ENCODE peak calls at places on chromosome 18, in ten cellular contexts. C, H, F, E, J, M, Q, U, A and Z are unnamed samples.

GRCh38 chr18:3042337-3042736 is 29.4 kb upstream of the LPIN2 start:
- DNase-seq in J (no peak), H (no peak), F (no peak), U (no peak), A (no peak), E (no peak), C (no peak), Q (no peak), M (no peak), Z (no peak)

GRCh38 chr18:76801567-76802505 is 20.5 kb upstream of the ZNF236 start:
- DNase-seq in A (peak), Q (no peak), H (peak), M (no peak), F (no peak), C (peak), E (peak), J (peak), U (peak), Z (peak)

GRCh38 chr18:5963267-5963666 is 67.9 kb upstream of the TMEM200C start:
- DNase-seq in F (no peak), E (no peak), U (no peak), A (no peak), C (peak), M (no peak), H (no peak), J (no peak), Q (no peak), Z (no peak)

GRCh38 chr18:11115268-11115667 is 34.1 kb downstream of the PIEZO2 start:
- DNase-seq in C (no peak), M (no peak), H (no peak), A (no peak), J (no peak), Q (peak), U (no peak), E (no peak), F (no peak), Z (no peak)

GRCh38 chr18:55779711-55780590 is 192.0 kb upstream of the TCF4 start:
- DNase-seq in C (peak), A (peak), F (no peak), M (no peak), J (no peak), E (peak), U (no peak), H (no peak), Q (no peak), Z (no peak)

GRCh38 chr18:23237524-23238151 is 102.4 kb downstream of the CABLES1 start:
- DNase-seq in H (peak), A (peak), E (peak), Q (peak), C (peak), U (no peak), J (peak), M (no peak), F (no peak), Z (no peak)

GRCh38 chr18:76410660-76411417 is 84.2 kb downstream of the ZNF516 start:
- DNase-seq in F (no peak), C (no peak), Q (no peak), A (no peak), U (peak), E (no peak), M (no peak), H (no peak), J (no peak), Z (no peak)

GRCh38 chr18:58398648-58399398 is 230.1 kb downstream of the ALPK2 start:
- DNase-seq in H (no peak), A (no peak), J (no peak), C (peak), Q (no peak), F (no peak), M (no peak), U (no peak), E (no peak), Z (no peak)

GRCh38 chr18:13377496-13377895 is 158.9 kb downstream of the LDLRAD4 start:
- DNase-seq in A (no peak), M (no peak), Q (peak), C (no peak), J (peak), H (no peak), U (no peak), F (no peak), E (no peak), Z (no peak)

GRCh38 chr18:2411381-2411977 is 159.8 kb downstream of the METTL4 start:
- DNase-seq in C (no peak), F (no peak), A (no peak), U (no peak), H (no peak), E (peak), Q (peak), M (no peak), J (no peak), Z (no peak)

GRCh38 chr18:9173770-9174233 is 37.2 kb downstream of the ANKRD12 start:
- DNase-seq in J (no peak), Q (no peak), M (no peak), F (no peak), C (no peak), A (no peak), E (no peak), U (peak), H (no peak), Z (no peak)

GRCh38 chr18:68428026-68428425 is 286.9 kb downstream of the TMX3 start:
- DNase-seq in U (no peak), F (peak), E (peak), Q (peak), C (no peak), A (no peak), H (no peak), J (no peak), M (no peak), Z (peak)

GRCh38 chr18:13235981-13236380 is 17.4 kb downstream of the LDLRAD4 start:
- DNase-seq in J (no peak), C (no peak), H (no peak), E (no peak), Q (no peak), F (no peak), U (no peak), M (no peak), A (peak), Z (no peak)

GRCh38 chr18:44556296-44556695 is 124.4 kb upstream of the SETBP1 start:
- DNase-seq in C (no peak), E (no peak), F (no peak), U (no peak), M (no peak), Q (no peak), A (no peak), H (no peak), J (no peak), Z (no peak)

GRCh38 chr18:44552706-44553105 is 128.0 kb upstream of the SETBP1 start:
- DNase-seq in U (no peak), F (no peak), H (no peak), A (no peak), M (no peak), J (no peak), Q (no peak), C (no peak), E (no peak), Z (no peak)

GRCh38 chr18:44557626-44558151 is 123.0 kb upstream of the SETBP1 start:
- DNase-seq in E (peak), A (no peak), M (no peak), C (no peak), H (no peak), Q (no peak), U (no peak), F (no peak), J (no peak), Z (no peak)
- TF ChIP-seq CTCF in E (no peak), A (no peak), M (no peak), C (no peak), H (no peak), Q (no peak), U (no peak), F (no peak), J (no peak), Z (no peak)

GRCh38 chr18:50662177-50662576 is 102.3 kb downstream of the MAPK4 start:
- DNase-seq in E (peak), U (peak), Q (no peak), H (no peak), A (no peak), F (no peak), J (no peak), M (peak), C (no peak), Z (no peak)
- TF ChIP-seq CTCF in E (peak), U (peak), Q (peak), H (no peak), A (no peak), F (peak), J (no peak), M (peak), C (no peak), Z (peak)

GRCh38 chr18:48418409-48419267 is 9.5 kb upstream of the ZBTB7C start:
- DNase-seq in C (peak), A (no peak), H (no peak), M (no peak), E (no peak), F (no peak), J (no peak), Q (no peak), U (no peak), Z (no peak)

GRCh38 chr18:48419268-48420022 is 10.3 kb upstream of the ZBTB7C start:
- DNase-seq in F (no peak), C (no peak), E (no peak), J (no peak), A (no peak), Q (no peak), H (no peak), M (no peak), U (no peak), Z (no peak)

GRCh38 chr18:48412339-48412929 is 3.3 kb upstream of the ZBTB7C start:
- DNase-seq in Q (no peak), C (no peak), M (peak), U (peak), A (no peak), E (peak), J (no peak), F (no peak), H (no peak), Z (peak)

GRCh38 chr18:48422947-48423378 is 13.8 kb upstream of the ZBTB7C start:
- DNase-seq in C (no peak), F (no peak), Q (no peak), A (no peak), M (no peak), H (no peak), J (no peak), U (no peak), E (no peak), Z (no peak)

GRCh38 chr18:48418000-48418399 is 8.8 kb upstream of the ZBTB7C start:
- DNase-seq in Q (no peak), E (no peak), A (no peak), U (peak), C (no peak), M (no peak), J (no peak), F (no peak), H (no peak), Z (no peak)
- TF ChIP-seq CTCF in Q (no peak), E (no peak), A (no peak), U (no peak), C (no peak), M (no peak), J (no peak), F (no peak), H (no peak), Z (no peak)

GRCh38 chr18:70233974-70234373 is 28.5 kb upstream of the RTTN start:
- DNase-seq in A (no peak), H (no peak), U (no peak), E (no peak), F (no peak), C (no peak), Q (no peak), J (no peak), M (no peak), Z (no peak)

GRCh38 chr18:70235478-70235877 is 30.0 kb upstream of the RTTN start:
- DNase-seq in M (no peak), Q (no peak), H (no peak), F (no peak), E (no peak), J (no peak), A (no peak), C (no peak), U (no peak), Z (no peak)

GRCh38 chr18:70232251-70232650 is 26.8 kb upstream of the RTTN start:
- DNase-seq in A (no peak), J (no peak), M (no peak), C (no peak), E (no peak), H (no peak), Q (no peak), U (no peak), F (no peak), Z (no peak)

GRCh38 chr18:70234667-70235459 is 29.4 kb upstream of the RTTN start:
- DNase-seq in M (no peak), E (no peak), A (no peak), Q (peak), H (no peak), C (no peak), F (no peak), U (peak), J (no peak), Z (peak)
- TF ChIP-seq CTCF in M (no peak), E (no peak), A (no peak), Q (no peak), H (no peak), C (no peak), F (no peak), U (no peak), J (no peak), Z (no peak)

GRCh38 chr18:39966275-39966674 is 1988.8 kb upstream of the PIK3C3 start:
- DNase-seq in E (no peak), U (no peak), A (no peak), J (no peak), C (no peak), M (no peak), H (no peak), Q (no peak), F (no peak), Z (peak)
- TF ChIP-seq CTCF in E (no peak), U (peak), A (no peak), J (no peak), C (no peak), M (no peak), H (no peak), Q (peak), F (peak), Z (peak)

GRCh38 chr18:40932862-40933261 is 1022.2 kb upstream of the PIK3C3 start:
- DNase-seq in J (no peak), Q (no peak), U (no peak), C (peak), H (no peak), E (no peak), A (no peak), F (no peak), M (no peak), Z (no peak)

GRCh38 chr18:40937386-40937785 is 1017.6 kb upstream of the PIK3C3 start:
- DNase-seq in J (no peak), F (no peak), A (no peak), U (no peak), Q (no peak), M (no peak), C (no peak), H (no peak), E (no peak), Z (no peak)

GRCh38 chr18:40939636-40940035 is 1015.4 kb upstream of the PIK3C3 start:
- DNase-seq in Q (no peak), U (no peak), A (no peak), E (no peak), C (peak), F (no peak), H (no peak), J (no peak), M (no peak), Z (no peak)

GRCh38 chr18:40938615-40939014 is 1016.4 kb upstream of the PIK3C3 start:
- DNase-seq in E (no peak), H (no peak), M (no peak), U (no peak), C (no peak), A (no peak), Q (no peak), F (no peak), J (no peak), Z (no peak)

DNA sequence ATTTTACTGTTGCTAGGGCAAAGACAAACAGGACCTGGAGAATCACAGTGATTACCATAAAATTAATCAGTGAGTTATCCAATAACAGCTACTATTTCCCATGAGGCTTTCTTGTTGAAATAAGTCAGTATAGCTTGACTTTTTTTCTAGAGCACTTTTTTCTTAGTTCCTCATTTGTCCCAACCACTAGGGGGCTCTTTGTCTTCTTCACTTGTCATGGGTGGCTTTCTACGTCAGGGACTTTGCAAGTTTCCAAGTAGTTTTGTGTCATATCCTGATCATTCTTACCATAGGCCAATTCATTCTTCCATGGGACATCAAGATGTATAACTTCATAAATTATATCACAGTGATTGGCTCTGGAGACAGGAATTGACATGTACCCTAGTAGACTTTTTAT is 1019.6 kb upstream of the PIK3C3 start:
- DNase-seq in C (no peak), J (no peak), U (peak), M (no peak), F (peak), A (no peak), E (no peak), Q (no peak), H (no peak), Z (no peak)
- TF ChIP-seq CTCF in C (no peak), J (no peak), U (peak), M (no peak), F (peak), A (peak), E (peak), Q (peak), H (no peak), Z (peak)